ENCODE peak calls at places on chromosome 16, in five cellular contexts. I is activated T-cell treated with anti-CD3 and anti-CD28 coated beads, Interleukin-2, amount 50 U/mL, for 24 hours; F is activated CD4-positive, alpha-beta T cell treated with anti-CD3 and anti-CD28 coated beads, Interleukin-2, amount 50 U/mL, for 48 hours; B is SW480; H is progenitor cell of endocrine pancreas. N is an unnamed sample.

GRCh38 chr16:75109732-75110243 is 6.8 kb downstream of the LDHD start:
- DNase-seq in I (no peak), F (peak), B (no peak), H (no peak), N (no peak)

GRCh38 chr16:30458561-30459394 is 13.1 kb upstream of the SEPHS2 start:
- DNase-seq in I (peak), F (peak), B (peak), H (no peak), N (no peak)

GRCh38 chr16:50259334-50260205 is 6.8 kb upstream of the ADCY7 start:
- DNase-seq in I (no peak), F (no peak), B (peak), H (no peak), N (peak)

GRCh38 chr16:28898266-28898665 is 20.0 kb downstream of the ATP2A1 start:
- DNase-seq in I (no peak), F (no peak), B (no peak), H (no peak), N (no peak)

GRCh38 chr16:50440531-50440930 is 71.7 kb upstream of the BRD7 start:
- DNase-seq in I (no peak), F (no peak), B (no peak), H (no peak), N (no peak)

GRCh38 chr16:66928702-66929388 is 3.5 kb upstream of the RRAD start:
- DNase-seq in I (peak), F (peak), B (peak), H (no peak), N (peak)

GRCh38 chr16:70162041-70162451 is 11.5 kb upstream of the CLEC18C start:
- DNase-seq in I (no peak), F (no peak), B (peak), H (no peak), N (peak)

GRCh38 chr16:4293822-4294457 is 21.1 kb upstream of the TFAP4 start:
- DNase-seq in I (no peak), F (no peak), B (peak), H (peak), N (peak)

GRCh38 chr16:81566245-81567007 is 121.8 kb downstream of the CMIP start:
- DNase-seq in I (no peak), F (no peak), B (no peak), H (no peak), N (no peak)

GRCh38 chr16:57258910-57259475 is 13.9 kb downstream of the ARL2BP start:
- DNase-seq in I (peak), F (no peak), B (no peak), H (no peak), N (no peak)

GRCh38 chr16:66476328-66477027 is 49.4 kb downstream of the BEAN1 start:
- DNase-seq in I (peak), F (peak), B (peak), H (no peak), N (no peak)

GRCh38 chr16:64962786-64963185 is 159.1 kb downstream of the CDH11 start:
- DNase-seq in I (no peak), F (no peak), B (no peak), H (no peak), N (no peak)

GRCh38 chr16:71900336-71900735 is 5.0 kb downstream of the IST1 start:
- DNase-seq in I (no peak), F (no peak), B (no peak), H (no peak), N (peak)

GRCh38 chr16:71255721-71256120 is 25.2 kb upstream of the HYDIN start:
- DNase-seq in I (no peak), F (no peak), B (no peak), H (no peak), N (no peak)

GRCh38 chr16:69339289-69340094 is at the start of the genes COG8 and NIP7:
- DNase-seq in I (peak), F (peak), B (peak), H (peak), N (peak)

GRCh38 chr16:4691666-4692412 is 1.5 kb upstream of the NUDT16L1 start:
- DNase-seq in I (peak), F (no peak), B (no peak), H (no peak), N (no peak)

GRCh38 chr16:73050115-73051099 is 2.5 kb upstream of the ZFHX3 start:
- DNase-seq in I (no peak), F (no peak), B (no peak), H (no peak), N (peak)

GRCh38 chr16:81279375-81279774 is 35.4 kb upstream of the GAN start:
- DNase-seq in I (no peak), F (no peak), B (no peak), H (no peak), N (peak)

GRCh38 chr16:86798247-86799041 is 220.1 kb downstream of the FOXL1 start:
- DNase-seq in I (no peak), F (no peak), B (no peak), H (no peak), N (peak)

GRCh38 chr16:84043486-84044107 is 1.0 kb upstream of the SLC38A8 start:
- DNase-seq in I (no peak), F (no peak), B (peak), H (no peak), N (no peak)

GRCh38 chr16:75250089-75250808 is 1.2 kb downstream of the BCAR1 start:
- DNase-seq in I (no peak), F (no peak), B (no peak), H (no peak), N (no peak)

N was measured in fibroblast of the aortic adventitia.